ENCODE peak calls at places on chromosomes 12 and 14, in nine cellular contexts. P is sigmoid colon, A is transverse colon, L is upper lobe of left lung, Y is SK-N-SH, M is stomach, V is H1, G is HepG2, B is K562. J is an unnamed sample.
A peak's percentile ranks its signal among the peaks of the same experiment; 100 is the strongest.

GRCh38 chr12:56221757-56222530 is at the start of gene RNF41:
- DNase-seq in P (peak; percentile 99), A (peak; percentile 98), L (peak; percentile 99), Y (peak; percentile 96), M (peak; percentile 99), V (peak; percentile 89), G (peak; percentile 91), B (peak; percentile 94), J (peak; percentile 99)

GRCh38 chr14:96629082-96629481 is 126.9 kb downstream of the PAPOLA start:
- DNase-seq in P (no peak), A (no peak), L (no peak), Y (peak; percentile 1), M (no peak), V (no peak), G (no peak), B (no peak), J (no peak)

GRCh38 chr12:45349911-45350310 is 134.0 kb downstream of the ANO6 start:
- DNase-seq in P (no peak), A (no peak), L (no peak), Y (no peak), M (no peak), V (no peak), G (no peak), B (no peak), J (no peak)

GRCh38 chr14:53596845-53597525 is 359.6 kb downstream of the BMP4 start:
- DNase-seq in P (no peak), A (no peak), L (no peak), Y (no peak), M (no peak), V (no peak), G (no peak), B (no peak), J (no peak)

GRCh38 chr12:131628341-131628740 is 82.5 kb upstream of the SFSWAP start:
- DNase-seq in P (no peak), A (no peak), L (no peak), Y (no peak), M (no peak), V (no peak), G (no peak), B (no peak), J (no peak)

GRCh38 chr12:8680533-8680932 is 17.3 kb upstream of the RIMKLB start:
- DNase-seq in P (no peak), A (no peak), L (no peak), Y (peak; percentile 43), M (no peak), V (no peak), G (no peak), B (no peak), J (no peak)

GRCh38 chr12:10196210-10196609 is 16.5 kb upstream of the GABARAPL1 start:
- DNase-seq in P (no peak), A (no peak), L (no peak), Y (no peak), M (no peak), V (no peak), G (no peak), B (no peak), J (no peak)

GRCh38 chr12:117363263-117363662 is 1.8 kb upstream of the NOS1 start:
- DNase-seq in P (no peak), A (no peak), L (no peak), Y (no peak), M (no peak), V (no peak), G (no peak), B (no peak), J (no peak)

GRCh38 chr14:23910081-23910875 is 43.3 kb upstream of the DHRS4 start:
- DNase-seq in P (no peak), A (peak; percentile 54), L (no peak), Y (peak; percentile 73), M (peak; percentile 69), V (peak; percentile 81), G (peak; percentile 81), B (peak; percentile 61), J (no peak)

GRCh38 chr12:77847665-77848431 is 17.2 kb downstream of the NAV3 start:
- DNase-seq in P (no peak), A (no peak), L (no peak), Y (no peak), M (no peak), V (no peak), G (no peak), B (no peak), J (no peak)

DNA sequence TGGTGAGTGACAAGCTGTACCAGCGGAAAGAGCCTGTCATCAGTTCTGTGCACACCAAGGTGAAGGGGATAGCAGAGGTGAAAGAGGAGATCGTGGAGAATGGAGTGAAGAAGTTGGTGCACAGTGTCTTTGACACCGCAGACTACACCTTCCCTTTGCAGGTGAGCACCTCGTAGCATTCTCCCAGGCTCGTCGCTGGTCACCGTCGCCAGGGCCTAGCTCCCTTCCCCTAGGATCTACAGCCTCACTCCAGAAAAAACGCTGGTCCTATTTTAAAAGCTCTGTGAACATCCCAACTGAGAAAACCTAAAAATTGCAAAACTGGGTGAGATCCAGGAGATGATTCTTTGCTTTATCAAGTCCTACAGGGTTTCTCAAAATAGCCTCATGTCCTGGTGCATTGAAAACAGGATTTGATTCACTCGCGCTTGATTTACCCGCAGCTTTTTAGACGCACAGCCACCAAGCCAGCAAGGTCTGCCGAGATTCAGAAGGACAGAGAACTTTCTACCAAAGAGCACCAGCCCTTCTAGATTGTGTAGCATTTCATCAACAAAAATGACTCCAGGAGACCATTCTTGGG is 22.2 kb downstream of the P2RX7 start:
- DNase-seq in P (no peak), A (no peak), L (peak; percentile 33), Y (no peak), M (no peak), V (no peak), G (no peak), B (no peak), J (no peak)
- TF ChIP-seq EP300 in P (no peak), A (no peak), L (no peak), Y (no peak), M (no peak), V (no peak), G (no peak), B (no peak), J (no peak)

GRCh38 chr14:89327771-89328212 is 89.2 kb downstream of the FOXN3 start:
- DNase-seq in P (no peak), A (no peak), L (no peak), Y (no peak), M (no peak), V (no peak), G (no peak), B (no peak), J (no peak)
- TF ChIP-seq POLR2AphosphoS5 in P (no peak), A (no peak), L (no peak), Y (no peak), M (no peak), V (no peak), G (no peak), B (no peak), J (no peak)

DNA sequence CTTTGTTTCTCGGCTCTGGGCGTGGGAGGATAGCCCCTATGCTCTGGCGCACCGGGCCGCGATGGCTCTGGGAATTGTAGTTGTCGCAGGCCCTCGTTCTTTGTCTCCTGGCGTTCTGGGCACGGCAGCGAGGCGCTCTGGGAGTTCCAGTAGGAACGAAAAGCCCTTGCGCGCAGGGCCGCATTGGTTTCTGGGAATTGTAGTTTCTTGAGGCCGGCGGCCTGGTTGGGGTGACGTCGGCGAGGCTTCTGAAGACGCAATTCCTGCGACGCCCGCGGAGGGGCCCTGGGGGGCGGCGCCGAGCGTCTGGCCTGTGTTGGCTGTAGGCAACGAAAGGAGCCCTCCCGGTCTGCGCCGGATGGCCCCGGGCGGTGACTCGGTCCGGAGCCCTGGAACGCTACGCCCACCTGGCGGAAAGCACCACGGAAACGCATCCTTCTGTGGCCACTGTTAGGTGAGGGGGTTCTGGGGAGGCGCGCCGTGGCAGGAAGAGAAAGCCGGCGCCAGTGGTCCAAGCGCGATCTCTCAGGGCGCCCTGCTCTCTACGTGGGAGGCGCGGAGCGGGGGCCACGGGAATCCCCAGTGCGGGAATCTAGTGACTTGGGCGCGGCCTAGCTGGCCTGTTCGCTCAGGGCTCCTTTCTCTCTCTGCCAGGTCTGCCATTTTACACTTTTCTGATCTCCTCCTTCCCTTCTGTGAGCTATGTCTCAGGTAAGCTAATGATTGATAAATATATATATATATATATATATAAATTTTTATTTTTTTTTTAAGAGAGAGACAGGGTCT is at the start of gene ZNF140:
- DNase-seq in P (peak; percentile 98), A (peak; percentile 96), L (peak; percentile 98), Y (peak; percentile 87), M (peak; percentile 95), V (peak; percentile 94), G (peak; percentile 94), B (peak; percentile 86), J (peak; percentile 98)
- H3K9me3 ChIP-seq in P (peaks cover 25% of the 10 kb centered on the region), A (peaks cover 78% of the 10 kb centered on the region), L (peaks cover 79% of the 10 kb centered on the region), Y (peaks cover 33% of the 10 kb centered on the region), M (peaks cover 84% of the 10 kb centered on the region), V (peaks cover 49% of the 10 kb centered on the region), G (peaks cover 76% of the 10 kb centered on the region), B (peaks cover 22% of the 10 kb centered on the region), J (peaks cover 83% of the 10 kb centered on the region)

GRCh38 chr14:103391048-103391447 is 5.8 kb downstream of the MARK3 start:
- DNase-seq in P (no peak), A (peak; percentile 22), L (no peak), Y (peak; percentile 61), M (no peak), V (no peak), G (peak; percentile 44), B (no peak), J (no peak)
- TF ChIP-seq EP300 in P (no peak), A (no peak), L (no peak), Y (no peak), M (no peak), V (no peak), G (no peak), B (no peak), J (no peak)

DNA sequence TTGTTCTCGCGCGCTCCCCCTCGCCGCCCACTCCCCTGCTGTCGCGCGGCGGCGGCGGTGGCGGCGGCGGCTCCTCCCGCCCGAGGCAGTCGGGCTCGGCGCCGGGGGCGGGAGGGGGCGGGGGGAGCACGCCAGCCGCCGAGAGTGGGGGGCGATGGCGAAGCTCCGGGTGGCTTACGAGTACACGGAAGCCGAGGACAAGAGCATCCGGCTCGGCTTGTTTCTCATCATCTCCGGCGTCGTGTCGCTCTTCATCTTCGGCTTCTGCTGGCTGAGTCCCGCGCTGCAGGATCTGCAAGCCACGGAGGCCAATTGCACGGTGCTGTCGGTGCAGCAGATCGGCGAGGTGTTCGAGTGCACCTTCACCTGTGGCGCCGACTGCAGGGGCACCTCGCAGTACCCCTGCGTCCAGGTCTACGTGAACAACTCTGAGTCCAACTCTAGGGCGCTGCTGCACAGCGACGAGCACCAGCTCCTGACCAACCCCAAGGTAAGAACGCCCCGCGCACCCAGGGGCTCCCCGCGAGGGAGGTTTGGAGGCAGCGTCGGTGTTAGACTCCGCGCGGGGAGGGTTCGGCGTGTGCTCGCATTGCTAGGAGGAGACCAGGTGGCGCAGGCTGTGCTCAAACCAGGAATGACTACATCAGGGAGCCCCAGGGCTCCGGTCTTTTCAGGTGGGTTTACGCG is 634 bp downstream of the KCNMB4 start:
- DNase-seq in P (peak; percentile 64), A (peak; percentile 41), L (peak; percentile 86), Y (peak; percentile 60), M (peak; percentile 40), V (no peak), G (peak; percentile 13), B (peak; percentile 11), J (no peak)
- TF ChIP-seq POLR2AphosphoS5 in P (no peak), A (no peak), L (no peak), Y (no peak), M (no peak), V (no peak), G (no peak), B (no peak), J (no peak)

DNA sequence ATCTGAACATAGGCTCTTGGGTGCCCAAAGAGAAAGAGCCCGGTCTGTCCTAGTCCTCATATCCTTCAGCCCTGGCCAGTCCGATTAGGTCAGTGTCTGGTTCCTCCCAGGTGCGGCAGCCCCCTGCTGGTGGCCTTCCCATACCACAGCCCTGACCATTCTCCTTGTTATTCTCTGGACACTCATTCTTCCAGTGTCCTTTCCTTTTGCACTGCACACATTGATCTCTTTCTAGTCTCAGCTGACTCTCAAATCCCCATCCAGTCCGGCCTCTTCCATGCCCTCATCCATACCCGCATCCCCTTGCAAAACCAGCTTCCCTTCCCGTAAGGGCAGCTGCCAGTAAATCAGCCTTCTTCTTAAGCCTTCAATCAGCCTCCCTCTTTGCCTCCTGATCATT is 1316.3 kb downstream of the TMEM121 start:
- DNase-seq in P (no peak), A (peak; percentile 49), L (peak; percentile 27), Y (peak; percentile 54), M (peak; percentile 46), V (no peak), G (peak; percentile 55), B (peak; percentile 15), J (no peak)
- H3K9me3 ChIP-seq in P (no peaks in the 10 kb centered on the region), A (no peaks in the 10 kb centered on the region), L (no peaks in the 10 kb centered on the region), Y (no peaks in the 10 kb centered on the region), M (no peaks in the 10 kb centered on the region), V (peaks cover 85% of the 10 kb centered on the region), G (no peaks in the 10 kb centered on the region), B (no peaks in the 10 kb centered on the region), J (no peaks in the 10 kb centered on the region)

J was measured in esophagus muscularis mucosa.